ENCODE peak calls at places on chromosome 13, in eight cellular contexts. A is PC-9, M is GM23338, Y is IMR-90, J is RWPE2, B is Caco-2, W is mammary epithelial cell, Z is Peyer's patch. H is an unnamed sample. For H3K36me3, the result is how much of the 10 kb centered on the place peaks cover.

GRCh38 chr13:36088001-36088400 is 43.2 kb downstream of the DCLK1 start:
- DNase-seq in A (peak), W (peak), M (no peak), Y (no peak), J (no peak), B (no peak), Z (no peak), H (no peak)

GRCh38 chr13:106418556-106418955 is 116.9 kb downstream of the EFNB2 start:
- DNase-seq in Z (no peak), Y (peak), A (no peak), J (no peak), W (peak), M (no peak), B (no peak), H (no peak)

GRCh38 chr13:24050292-24050711 is 110.2 kb upstream of the SPATA13 start:
- DNase-seq in A (peak), Z (no peak), J (no peak), W (peak), M (no peak), Y (peak), B (no peak), H (no peak)

GRCh38 chr13:28040977-28041376 is 52.5 kb upstream of the URAD start:
- DNase-seq in A (no peak), B (no peak), J (no peak), M (no peak), Y (no peak), Z (no peak), W (no peak), H (no peak)

GRCh38 chr13:92827503-92827902 is 399.1 kb upstream of the GPC6 start:
- DNase-seq in J (no peak), B (no peak), Z (no peak), W (peak), M (no peak), A (no peak), Y (no peak), H (no peak)

GRCh38 chr13:27730191-27730590 is 62.1 kb upstream of the GSX1 start:
- DNase-seq in Y (no peak), W (no peak), M (no peak), A (no peak), B (no peak), J (no peak), Z (no peak), H (no peak)

GRCh38 chr13:102774596-102775375 is 1.2 kb upstream of the TEX30 start:
- DNase-seq in J (no peak), M (peak), Z (no peak), B (no peak), W (no peak), A (no peak), Y (no peak), H (no peak)

GRCh38 chr13:86446311-86446710 is 647.1 kb upstream of the SLITRK6 start:
- DNase-seq in Y (peak), A (no peak), J (no peak), M (peak), Z (no peak), B (no peak), W (no peak), H (no peak)

GRCh38 chr13:54241719-54242118 is 1213.1 kb downstream of the OLFM4 start:
- DNase-seq in W (no peak), J (no peak), Y (no peak), M (no peak), A (no peak), Z (no peak), B (no peak), H (no peak)

GRCh38 chr13:77290342-77290741 is 36.6 kb downstream of the MYCBP2 start:
- DNase-seq in W (no peak), J (no peak), Y (no peak), M (no peak), A (no peak), B (no peak), Z (no peak), H (no peak)

DNA sequence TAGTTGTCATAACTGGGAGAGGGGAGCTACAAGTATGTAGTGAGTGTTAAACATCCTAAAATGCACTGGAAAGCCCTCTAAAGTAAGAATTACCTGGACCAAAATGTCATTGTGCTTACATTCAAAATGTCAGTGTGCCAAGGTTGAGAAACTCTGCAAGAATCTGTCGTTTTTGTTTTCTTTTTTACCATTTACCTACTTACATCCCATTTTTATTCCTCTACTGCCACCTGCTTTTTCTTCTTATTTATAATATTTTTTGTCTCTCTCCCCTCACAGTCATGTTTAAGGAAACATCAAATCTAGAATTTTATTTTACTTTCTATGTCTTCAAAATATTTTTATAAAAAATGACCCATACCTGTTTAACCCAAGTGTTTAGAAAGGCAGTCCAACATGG is 226.4 kb downstream of the PCDH17 start:
- DNase-seq in B (no peak), Y (no peak), Z (no peak), A (no peak), M (no peak), J (no peak), W (no peak), H (no peak)
- TF ChIP-seq CTCF in B (no peak), Y (no peak), Z (no peak), A (no peak), M (no peak), J (no peak), W (no peak), H (no peak)

DNA sequence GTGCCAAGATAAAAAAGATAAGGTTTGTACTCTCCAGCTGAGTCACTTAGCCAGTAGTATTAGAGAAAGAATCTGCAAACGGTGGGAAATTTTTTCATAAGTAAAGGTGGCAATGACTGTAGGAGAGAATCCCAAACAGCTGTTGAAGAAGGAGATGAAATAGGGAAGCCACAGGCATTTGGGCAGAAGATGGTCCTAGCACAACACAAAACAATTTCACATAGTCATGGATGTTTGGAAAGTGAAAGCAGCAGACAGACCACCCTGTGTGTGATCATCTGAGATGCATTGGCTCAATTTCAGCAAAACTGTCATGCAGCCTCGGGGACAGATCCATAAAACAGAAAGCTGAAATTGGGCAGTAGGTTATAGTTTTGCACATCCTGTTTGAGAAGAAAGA is 2832.4 kb downstream of the PCDH9 start:
- DNase-seq in B (no peak), Y (peak), W (no peak), M (no peak), Z (no peak), A (no peak), J (no peak), H (no peak)
- H3K4me3 ChIP-seq in B (no peak), Y (no peak), W (no peak), M (no peak), Z (no peak), A (no peak), J (no peak), H (no peak)

GRCh38 chr13:110664673-110665072 is 41.2 kb downstream of the CARS2 start:
- DNase-seq in A (no peak), Z (no peak), J (no peak), B (no peak), M (no peak), W (no peak), Y (no peak), H (no peak)

GRCh38 chr13:110664074-110664473 is 41.8 kb downstream of the CARS2 start:
- DNase-seq in Y (no peak), Z (no peak), M (no peak), J (no peak), W (no peak), B (no peak), A (no peak), H (no peak)

GRCh38 chr13:110663044-110663443 is 42.9 kb downstream of the CARS2 start:
- DNase-seq in B (no peak), A (no peak), M (peak), W (no peak), Y (no peak), J (no peak), Z (peak), H (no peak)

GRCh38 chr13:110662105-110662504 is 43.8 kb downstream of the CARS2 start:
- DNase-seq in W (no peak), B (no peak), Z (no peak), M (no peak), A (no peak), Y (no peak), J (no peak), H (no peak)

GRCh38 chr13:110663491-110663890 is 42.4 kb downstream of the CARS2 start:
- DNase-seq in Z (no peak), M (no peak), B (no peak), W (no peak), Y (no peak), J (no peak), A (no peak), H (no peak)
- H3K36me3 ChIP-seq in Z (half or more), M (under half), B (under half), W (under half), Y (half or more), J (half or more), A (under half), H (under half)

GRCh38 chr13:48906200-48906599 is 69.5 kb upstream of the FNDC3A start:
- DNase-seq in Y (no peak), W (no peak), J (no peak), A (no peak), M (no peak), B (no peak), Z (no peak), H (no peak)
- TF ChIP-seq CTCF in Y (no peak), W (no peak), J (no peak), A (no peak), M (no peak), B (no peak), Z (no peak), H (no peak)

GRCh38 chr13:48403929-48404328 is 9.0 kb downstream of the LPAR6 start:
- DNase-seq in J (no peak), A (no peak), W (no peak), Y (no peak), M (no peak), Z (no peak), B (no peak), H (no peak)

GRCh38 chr13:48403151-48403631 is 9.7 kb downstream of the LPAR6 start:
- DNase-seq in B (no peak), M (no peak), Y (peak), A (no peak), Z (no peak), W (no peak), J (no peak), H (peak)

GRCh38 chr13:48402325-48402962 is 10.5 kb downstream of the LPAR6 start:
- DNase-seq in Z (no peak), Y (no peak), W (peak), M (no peak), B (no peak), A (no peak), J (no peak), H (peak)

GRCh38 chr13:48404952-48405351 is 8.0 kb downstream of the LPAR6 start:
- DNase-seq in W (no peak), B (no peak), A (no peak), Y (no peak), M (no peak), J (no peak), Z (no peak), H (no peak)

GRCh38 chr13:48405865-48406264 is 7.0 kb downstream of the LPAR6 start:
- DNase-seq in W (peak), J (no peak), Z (no peak), B (no peak), Y (peak), M (no peak), A (no peak), H (no peak)
- H3K4me3 ChIP-seq in W (no peak), J (no peak), Z (no peak), B (no peak), Y (no peak), M (no peak), A (no peak), H (no peak)

DNA sequence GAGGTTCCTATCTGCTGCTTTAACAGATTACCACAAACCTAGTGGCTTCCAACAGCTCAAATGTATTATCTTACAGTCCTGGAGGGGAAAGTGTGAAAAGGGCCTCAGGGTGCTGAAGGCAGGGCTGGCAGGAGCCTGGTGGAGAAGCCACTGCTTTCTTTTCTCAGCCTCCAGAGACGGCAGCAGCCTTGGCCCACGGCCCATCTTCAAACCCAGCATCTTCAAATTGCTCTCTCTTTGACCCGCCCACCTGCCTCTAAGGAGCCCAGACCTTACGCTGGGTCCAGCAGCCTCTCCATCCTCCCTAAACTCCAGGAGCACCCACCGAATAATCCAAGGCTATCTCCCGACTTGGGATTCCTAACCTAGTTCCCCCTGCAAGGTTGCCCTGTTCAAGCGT is 35.6 kb downstream of the C13orf46 start:
- DNase-seq in W (no peak), Z (no peak), Y (no peak), M (no peak), B (no peak), A (no peak), J (no peak), H (no peak)
- H3K36me3 ChIP-seq in W (under half), Z (under half), Y (under half), M (under half), B (under half), A (under half), J (under half), H (under half)

GRCh38 chr13:43730642-43731041 is 56.1 kb downstream of the ENOX1 start:
- DNase-seq in A (no peak), Y (peak), B (no peak), Z (no peak), J (no peak), M (no peak), W (peak), H (no peak)

GRCh38 chr13:43728411-43728810 is 58.4 kb downstream of the ENOX1 start:
- DNase-seq in W (no peak), J (no peak), M (no peak), A (no peak), B (no peak), Y (no peak), Z (no peak), H (no peak)

GRCh38 chr13:43720780-43721397 is 65.9 kb downstream of the ENOX1 start:
- DNase-seq in M (no peak), B (no peak), W (peak), Y (peak), Z (no peak), J (no peak), A (no peak), H (no peak)

DNA sequence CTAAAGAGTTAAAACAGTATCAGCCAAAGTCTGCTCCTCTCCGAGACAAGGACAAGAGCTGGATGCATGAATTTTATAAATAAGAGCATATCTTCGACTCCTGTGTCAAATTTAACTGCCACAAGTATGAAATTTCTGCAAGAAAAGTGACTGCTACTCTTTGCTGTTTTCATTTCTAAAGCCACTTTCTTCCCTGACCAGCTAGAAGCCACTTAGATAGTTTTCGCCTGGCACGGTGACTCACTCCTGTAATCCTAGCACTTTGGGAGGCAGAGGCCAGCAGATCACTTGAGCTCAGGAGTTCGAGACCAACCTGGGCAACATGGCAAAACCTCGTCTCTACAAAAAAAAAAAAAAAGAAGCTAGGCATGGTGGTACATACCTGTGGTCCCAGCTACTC is 61.3 kb downstream of the ENOX1 start:
- DNase-seq in A (no peak), W (no peak), Z (no peak), Y (no peak), M (no peak), J (no peak), B (no peak), H (no peak)
- TF ChIP-seq CTCF in A (no peak), W (no peak), Z (no peak), Y (no peak), M (no peak), J (no peak), B (no peak), H (no peak)

GRCh38 chr13:30802953-30803478 is 67.7 kb downstream of the ALOX5AP start:
- DNase-seq in A (peak), B (peak), J (peak), W (peak), Z (peak), Y (peak), M (peak), H (peak)
- H3K4me3 ChIP-seq in A (no peak), B (peak), J (no peak), W (no peak), Z (peak), Y (no peak), M (peak), H (peak)

H was measured in GM06990.